ENCODE peak calls at places on chromosomes 7 and 10, in eight cellular contexts. E, B, F, Y, W, K, T and U are unnamed samples.

GRCh38 chr10:124035928-124036558 is 57.4 kb downstream of the CHST15 start:
- DNase-seq in E (no peak), B (peak; percentile 75), F (peak; percentile 57), Y (no peak), W (no peak), K (no peak), T (no peak), U (peak; percentile 99)

GRCh38 chr7:101104799-101105198 is 19.5 kb downstream of the TRIM56 start:
- DNase-seq in E (no peak), B (no peak), F (no peak), Y (no peak), W (no peak), K (no peak), T (no peak), U (no peak)

GRCh38 chr7:155353256-155353897 is 55.7 kb downstream of the INSIG1 start:
- DNase-seq in E (no peak), B (no peak), F (no peak), Y (no peak), W (no peak), K (no peak), T (peak; percentile 23), U (no peak)

GRCh38 chr7:98573816-98574215 is 43.3 kb upstream of the NPTX2 start:
- DNase-seq in E (no peak), B (no peak), F (no peak), Y (no peak), W (no peak), K (no peak), T (no peak), U (no peak)

GRCh38 chr7:155683098-155683497 is 38.6 kb downstream of the RBM33 start:
- DNase-seq in E (no peak), B (no peak), F (no peak), Y (no peak), W (no peak), K (no peak), T (no peak), U (no peak)

GRCh38 chr7:143318661-143319060 is 2.8 kb downstream of the CLCN1 start:
- DNase-seq in E (no peak), B (no peak), F (no peak), Y (no peak), W (peak; percentile 97), K (peak; percentile 59), T (no peak), U (no peak)

GRCh38 chr10:13961096-13961495 is 369.6 kb downstream of the FRMD4A start:
- DNase-seq in E (no peak), B (no peak), F (no peak), Y (peak; percentile 93), W (no peak), K (peak; percentile 75), T (no peak), U (no peak)

GRCh38 chr10:12448729-12449391 is 99.5 kb downstream of the CAMK1D start:
- DNase-seq in E (no peak), B (no peak), F (peak; percentile 58), Y (peak; percentile 69), W (peak; percentile 85), K (peak; percentile 35), T (no peak), U (peak; percentile 74)

GRCh38 chr10:34139559-34139958 is 675.5 kb downstream of the PARD3 start:
- DNase-seq in E (no peak), B (no peak), F (no peak), Y (no peak), W (peak; percentile 35), K (peak; percentile 37), T (no peak), U (no peak)

GRCh38 chr10:131855763-131856401 is 44.9 kb upstream of the PPP2R2D start:
- DNase-seq in E (no peak), B (no peak), F (no peak), Y (no peak), W (no peak), K (no peak), T (no peak), U (no peak)

GRCh38 chr10:86644412-86645110 is 9.8 kb upstream of the OPN4 start:
- DNase-seq in E (no peak), B (no peak), F (no peak), Y (no peak), W (peak; percentile 32), K (no peak), T (no peak), U (no peak)

GRCh38 chr7:135708041-135708440 is 19.9 kb downstream of the SLC13A4 start:
- DNase-seq in E (no peak), B (no peak), F (no peak), Y (no peak), W (no peak), K (no peak), T (no peak), U (no peak)

GRCh38 chr7:132614428-132615076 is 38.3 kb upstream of the PLXNA4 start:
- DNase-seq in E (no peak), B (no peak), F (peak; percentile 2), Y (no peak), W (no peak), K (peak; percentile 43), T (no peak), U (no peak)

GRCh38 chr10:113027574-113028392 is 77.7 kb downstream of the TCF7L2 start:
- DNase-seq in E (no peak), B (no peak), F (peak; percentile 48), Y (no peak), W (peak; percentile 22), K (peak; percentile 40), T (no peak), U (no peak)

GRCh38 chr7:118104812-118105441 is 79.0 kb upstream of the LSM8 start:
- DNase-seq in E (no peak), B (no peak), F (no peak), Y (no peak), W (peak; percentile 65), K (peak; percentile 18), T (no peak), U (no peak)

GRCh38 chr10:37314862-37315261 is 189.5 kb downstream of the ANKRD30A start:
- DNase-seq in E (no peak), B (no peak), F (no peak), Y (no peak), W (peak; percentile 92), K (no peak), T (no peak), U (no peak)

GRCh38 chr10:105464961-105465360 is 823.9 kb downstream of the SORCS3 start:
- DNase-seq in E (no peak), B (no peak), F (no peak), Y (no peak), W (no peak), K (no peak), T (no peak), U (no peak)

GRCh38 chr7:104980969-104981670 is 32.9 kb upstream of the KMT2E start:
- DNase-seq in E (no peak), B (no peak), F (no peak), Y (no peak), W (peak; percentile 71), K (peak; percentile 70), T (no peak), U (no peak)

GRCh38 chr7:104981671-104982036 is 32.4 kb upstream of the KMT2E start:
- DNase-seq in E (no peak), B (no peak), F (no peak), Y (no peak), W (no peak), K (no peak), T (no peak), U (no peak)

GRCh38 chr7:104983620-104984539 is 30.1 kb upstream of the KMT2E start:
- DNase-seq in E (peak; percentile 91), B (peak; percentile 80), F (peak; percentile 75), Y (no peak), W (peak; percentile 74), K (peak; percentile 92), T (peak; percentile 84), U (peak; percentile 89)

GRCh38 chr7:104982773-104983619 is 31.0 kb upstream of the KMT2E start:
- DNase-seq in E (no peak), B (no peak), F (no peak), Y (no peak), W (no peak), K (no peak), T (no peak), U (no peak)

DNA sequence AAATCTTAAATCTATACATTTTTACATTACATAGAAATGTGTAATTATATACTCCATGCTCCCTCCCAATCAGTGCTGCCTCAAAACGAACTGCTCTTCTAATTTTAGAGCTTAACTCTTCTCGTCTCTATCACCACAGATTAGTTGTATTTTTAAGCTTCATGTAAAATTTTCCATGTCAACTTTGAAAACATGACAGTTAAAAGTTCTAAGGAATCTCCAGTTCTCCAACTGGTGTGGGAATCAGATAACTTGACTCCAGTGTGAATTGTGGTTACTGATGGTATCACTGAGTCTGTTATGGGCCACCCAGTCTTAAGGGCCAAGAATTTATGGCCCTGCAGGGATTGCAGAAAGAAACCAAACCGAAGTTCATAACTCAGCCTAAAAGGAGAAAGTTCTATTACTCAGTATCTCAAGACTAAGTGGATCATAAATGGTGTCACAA is 31.7 kb upstream of the KMT2E start:
- DNase-seq in E (no peak), B (no peak), F (no peak), Y (no peak), W (no peak), K (peak; percentile 42), T (no peak), U (no peak)
- TF ChIP-seq CTCF in E (no peak), B (no peak), F (no peak), Y (no peak), W (no peak), K (no peak), T (no peak), U (no peak)

GRCh38 chr10:116891208-116891607 is 41.9 kb downstream of the ENO4 start:
- DNase-seq in E (no peak), B (no peak), F (no peak), Y (peak; percentile 81), W (peak; percentile 35), K (peak; percentile 80), T (peak; percentile 82), U (no peak)
- TF ChIP-seq CTCF in E (no peak), B (no peak), F (no peak), Y (no peak), W (no peak), K (no peak), T (no peak), U (no peak)

DNA sequence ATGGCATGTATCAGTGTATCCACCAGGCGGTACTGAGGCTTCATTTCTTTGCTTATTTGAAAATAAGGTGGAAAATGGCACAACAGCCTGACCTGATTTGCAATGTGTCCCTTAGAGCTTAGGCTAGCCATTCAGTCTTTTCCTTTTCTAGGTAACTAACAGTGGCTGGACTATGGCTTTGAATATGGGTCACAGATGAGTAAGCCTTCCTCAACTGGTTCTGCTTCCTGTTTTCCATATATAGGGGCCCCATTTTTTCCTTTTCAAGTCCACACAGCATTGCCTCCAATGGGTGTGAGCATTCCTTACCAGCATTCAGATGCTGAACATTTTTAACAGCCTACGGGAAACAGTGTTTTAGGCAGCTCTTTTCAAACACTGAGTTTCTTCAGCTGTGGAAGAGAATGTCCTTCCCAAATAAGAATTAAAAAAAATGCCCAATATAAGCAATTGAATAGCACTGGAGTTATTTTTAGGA is 3.9 kb upstream of the ITGB1 start:
- DNase-seq in E (no peak), B (no peak), F (peak; percentile 51), Y (peak; percentile 73), W (peak; percentile 95), K (peak; percentile 91), T (no peak), U (no peak)
- TF ChIP-seq CTCF in E (peak; percentile 30), B (no peak), F (no peak), Y (peak; percentile 37), W (peak; percentile 21), K (peak; percentile 31), T (peak; percentile 26), U (no peak)

DNA sequence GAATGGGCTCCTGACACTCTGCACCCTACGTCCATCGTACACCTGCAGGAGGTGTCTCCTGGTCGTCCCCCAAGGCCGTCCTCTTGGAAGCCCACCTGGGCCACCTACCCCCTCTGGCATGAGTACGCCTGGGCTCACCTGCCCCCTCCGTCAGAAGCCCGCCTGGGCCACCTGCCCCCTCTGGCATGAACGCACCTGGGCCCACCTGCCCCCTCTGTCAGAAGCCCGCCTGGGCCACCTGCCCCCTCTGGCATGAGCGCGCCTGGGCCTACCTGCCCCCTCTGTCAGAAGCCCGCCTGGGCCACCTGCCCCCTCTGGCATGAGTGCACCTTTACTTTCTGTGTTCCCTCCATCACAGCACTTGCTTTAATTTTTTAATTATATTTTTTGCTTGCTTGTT is 401.2 kb downstream of the PTPRN2 start:
- DNase-seq in E (no peak), B (no peak), F (no peak), Y (no peak), W (no peak), K (no peak), T (no peak), U (no peak)
- TF ChIP-seq CTCF in E (no peak), B (no peak), F (no peak), Y (no peak), W (no peak), K (no peak), T (no peak), U (no peak)